ENCODE peak calls at places on chromosomes 16 and 17, in six cellular contexts. M is esophagus squamous epithelium, Z is AG09319, K is skeletal muscle cell, B is mesendoderm, T is brain microvascular endothelial cell. R is an unnamed sample.

GRCh38 chr17:51016099-51016498 is 104.6 kb downstream of the SPAG9 start:
- DNase-seq in M (no peak), Z (no peak), K (no peak), B (no peak), T (no peak), R (no peak)

GRCh38 chr16:685967-686366 is 1.8 kb upstream of the JMJD8 start:
- DNase-seq in M (no peak), Z (no peak), K (no peak), B (no peak), T (no peak), R (no peak)

GRCh38 chr17:69539781-69540319 is 125.4 kb downstream of the MAP2K6 start:
- DNase-seq in M (no peak), Z (peak), K (peak), B (no peak), T (peak), R (peak)

GRCh38 chr16:31177136-31177535 is 2.8 kb upstream of the FUS start:
- DNase-seq in M (no peak), Z (no peak), K (no peak), B (no peak), T (no peak), R (no peak)

GRCh38 chr17:50201226-50201854 is at the start of gene COL1A1:
- DNase-seq in M (no peak), Z (peak), K (no peak), B (peak), T (peak), R (no peak)

GRCh38 chr17:61722398-61722797 is 131.4 kb upstream of the NACA2 start:
- DNase-seq in M (no peak), Z (no peak), K (no peak), B (no peak), T (no peak), R (no peak)

GRCh38 chr17:82234211-82235055 is 5.6 kb downstream of the SLC16A3 start:
- DNase-seq in M (no peak), Z (no peak), K (no peak), B (no peak), T (no peak), R (no peak)

GRCh38 chr17:21211825-21212479 is 2.0 kb downstream of the TMEM11 start:
- DNase-seq in M (no peak), Z (no peak), K (no peak), B (no peak), T (no peak), R (no peak)

GRCh38 chr16:50735629-50736122 is 6.2 kb upstream of the CYLD start:
- DNase-seq in M (no peak), Z (no peak), K (no peak), B (no peak), T (no peak), R (no peak)

GRCh38 chr16:89383095-89384003 is 107.0 kb downstream of the ANKRD11 start:
- DNase-seq in M (no peak), Z (no peak), K (no peak), B (peak), T (peak), R (no peak)

GRCh38 chr16:71426069-71426879 is 15.6 kb downstream of the TLE7 start:
- DNase-seq in M (no peak), Z (peak), K (peak), B (peak), T (peak), R (peak)

GRCh38 chr17:32483451-32484019 is 3.3 kb upstream of the CDK5R1 start:
- DNase-seq in M (no peak), Z (peak), K (peak), B (peak), T (peak), R (no peak)

GRCh38 chr16:57530531-57531252 is 5.7 kb downstream of the CCDC102A start:
- DNase-seq in M (no peak), Z (no peak), K (no peak), B (no peak), T (no peak), R (no peak)

GRCh38 chr16:26993988-26994387 is 72.7 kb upstream of the C16orf82 start:
- DNase-seq in M (no peak), Z (no peak), K (no peak), B (no peak), T (peak), R (no peak)

GRCh38 chr16:89842471-89843408 is 14.5 kb downstream of the SPIRE2 start:
- DNase-seq in M (no peak), Z (no peak), K (peak), B (no peak), T (peak), R (peak)

GRCh38 chr17:74520790-74521480 is 10.3 kb downstream of the CD300LB start:
- DNase-seq in M (no peak), Z (no peak), K (no peak), B (no peak), T (no peak), R (no peak)

GRCh38 chr16:73558219-73558618 is 510.3 kb upstream of the ZFHX3 start:
- DNase-seq in M (no peak), Z (no peak), K (no peak), B (no peak), T (no peak), R (no peak)

GRCh38 chr16:51637744-51638100 is 486.7 kb upstream of the SALL1 start:
- DNase-seq in M (no peak), Z (no peak), K (no peak), B (no peak), T (no peak), R (no peak)

GRCh38 chr16:75789237-75789636 is 62.9 kb upstream of the CPHXL start:
- DNase-seq in M (no peak), Z (peak), K (peak), B (peak), T (peak), R (peak)

GRCh38 chr17:14903810-14904209 is 361.3 kb downstream of the PMP22 start:
- DNase-seq in M (no peak), Z (no peak), K (no peak), B (no peak), T (peak), R (no peak)

GRCh38 chr17:20159406-20160075 is 150.4 kb downstream of the SPECC1 start:
- DNase-seq in M (no peak), Z (no peak), K (no peak), B (no peak), T (no peak), R (no peak)

GRCh38 chr16:67482260-67482924 is 955 bp downstream of the AGRP start:
- DNase-seq in M (no peak), Z (no peak), K (no peak), B (no peak), T (no peak), R (no peak)

GRCh38 chr17:6503641-6504195 is 52.6 kb downstream of the PITPNM3 start:
- DNase-seq in M (no peak), Z (no peak), K (no peak), B (no peak), T (no peak), R (no peak)

GRCh38 chr17:72011561-72011960 is 109.3 kb upstream of the SOX9 start:
- DNase-seq in M (no peak), Z (no peak), K (no peak), B (no peak), T (no peak), R (no peak)

GRCh38 chr17:14471052-14471451 is 170.2 kb downstream of the HS3ST3B1 start:
- DNase-seq in M (no peak), Z (peak), K (peak), B (no peak), T (peak), R (no peak)

GRCh38 chr16:23026777-23027362 is 122.4 kb downstream of the USP31 start:
- DNase-seq in M (no peak), Z (no peak), K (no peak), B (peak), T (peak), R (no peak)

GRCh38 chr17:30964878-30965277 is 6.0 kb upstream of the RNF135 start:
- DNase-seq in M (no peak), Z (no peak), K (no peak), B (no peak), T (peak), R (no peak)

GRCh38 chr17:65403129-65403528 is 158.3 kb downstream of the AXIN2 start:
- DNase-seq in M (no peak), Z (no peak), K (no peak), B (no peak), T (no peak), R (no peak)

GRCh38 chr17:145671-146541 is 8.5 kb downstream of the SCGB1C2 start:
- DNase-seq in M (no peak), Z (no peak), K (no peak), B (no peak), T (no peak), R (no peak)

GRCh38 chr17:28230011-28230410 is 89.0 kb upstream of the TMEM97 start:
- DNase-seq in M (no peak), Z (no peak), K (no peak), B (peak), T (no peak), R (no peak)

R was measured in retinal pigment epithelial cell.